ENCODE peak calls at places on chromosomes 16 and 17, in five cellular contexts. One of them, this sample, is unnamed.

GRCh38 chr16:52265446-52265861 is 281.5 kb downstream of the TOX3 start:
- DNase-seq in A549: no peak
- DNase-seq in tibial nerve: no peak
- DNase-seq in right atrium auricular region: no peak
- DNase-seq in astrocyte: no peak
- DNase-seq in this sample: no peak

GRCh38 chr17:39209317-39210092 is 9.4 kb downstream of the RPL19 start:
- DNase-seq in A549: no peak
- DNase-seq in astrocyte: peak; percentile 59
- DNase-seq in right atrium auricular region: peak; percentile 73
- DNase-seq in tibial nerve: peak; percentile 74
- DNase-seq in this sample: peak; percentile 68

GRCh38 chr17:44981221-44981968 is 13.3 kb upstream of the C1QL1 start:
- DNase-seq in astrocyte: peak; percentile 48
- DNase-seq in A549: peak; percentile 88
- DNase-seq in right atrium auricular region: no peak
- DNase-seq in tibial nerve: no peak
- DNase-seq in this sample: no peak

GRCh38 chr17:43556292-43556691 is 10.2 kb upstream of the ETV4 start:
- DNase-seq in right atrium auricular region: no peak
- DNase-seq in astrocyte: no peak
- DNase-seq in tibial nerve: peak; percentile 41
- DNase-seq in A549: peak; percentile 95
- DNase-seq in this sample: no peak

GRCh38 chr16:24013733-24014645 is 178.2 kb downstream of the PRKCB start:
- DNase-seq in astrocyte: no peak
- DNase-seq in A549: peak; percentile 10
- DNase-seq in right atrium auricular region: no peak
- DNase-seq in tibial nerve: no peak
- DNase-seq in this sample: peak; percentile 68

GRCh38 chr17:17758443-17758842 is 77.2 kb downstream of the RAI1 start:
- DNase-seq in tibial nerve: no peak
- DNase-seq in A549: no peak
- DNase-seq in astrocyte: no peak
- DNase-seq in right atrium auricular region: no peak
- DNase-seq in this sample: no peak

GRCh38 chr17:63571632-63572310 is 21.5 kb downstream of the DCAF7 start:
- DNase-seq in tibial nerve: no peak
- DNase-seq in right atrium auricular region: no peak
- DNase-seq in A549: peak; percentile 21
- DNase-seq in astrocyte: peak; percentile 67
- DNase-seq in this sample: no peak

GRCh38 chr17:78107457-78107856 is 21.1 kb downstream of the TMC6 start:
- DNase-seq in right atrium auricular region: no peak
- DNase-seq in A549: no peak
- DNase-seq in tibial nerve: no peak
- DNase-seq in astrocyte: peak; percentile 39
- DNase-seq in this sample: no peak

GRCh38 chr17:8109669-8110455 is 8.5 kb downstream of the ALOXE3 start:
- DNase-seq in A549: peak; percentile 66
- DNase-seq in right atrium auricular region: no peak
- DNase-seq in tibial nerve: peak; percentile 16
- DNase-seq in astrocyte: no peak
- DNase-seq in this sample: peak; percentile 89

GRCh38 chr17:80762076-80762475 is 217.4 kb downstream of the RPTOR start:
- DNase-seq in A549: no peak
- DNase-seq in tibial nerve: no peak
- DNase-seq in right atrium auricular region: no peak
- DNase-seq in astrocyte: no peak
- DNase-seq in this sample: no peak

GRCh38 chr16:66660422-66661209 is 35.9 kb downstream of the CMTM4 start:
- DNase-seq in astrocyte: peak; percentile 88
- DNase-seq in A549: peak; percentile 84
- DNase-seq in tibial nerve: peak; percentile 49
- DNase-seq in right atrium auricular region: peak; percentile 78
- DNase-seq in this sample: no peak

GRCh38 chr16:56233795-56234566 is 42.7 kb downstream of the GNAO1 start:
- DNase-seq in tibial nerve: no peak
- DNase-seq in right atrium auricular region: no peak
- DNase-seq in A549: no peak
- DNase-seq in astrocyte: no peak
- DNase-seq in this sample: no peak

GRCh38 chr16:49537924-49538455 is 164.4 kb downstream of the C16orf78 start:
- DNase-seq in A549: no peak
- DNase-seq in right atrium auricular region: no peak
- DNase-seq in astrocyte: no peak
- DNase-seq in tibial nerve: no peak
- DNase-seq in this sample: no peak

GRCh38 chr17:17564896-17565295 is 26.6 kb downstream of the PEMT start:
- DNase-seq in A549: no peak
- DNase-seq in tibial nerve: no peak
- DNase-seq in right atrium auricular region: no peak
- DNase-seq in astrocyte: no peak
- DNase-seq in this sample: no peak

GRCh38 chr16:87201052-87201451 is 116.1 kb downstream of the C16orf95 start:
- DNase-seq in A549: peak; percentile 56
- DNase-seq in astrocyte: peak; percentile 99
- DNase-seq in tibial nerve: peak; percentile 63
- DNase-seq in right atrium auricular region: peak; percentile 85
- DNase-seq in this sample: no peak

GRCh38 chr17:51434434-51435170 is 174.3 kb downstream of the UTP18 start:
- DNase-seq in tibial nerve: no peak
- DNase-seq in right atrium auricular region: no peak
- DNase-seq in astrocyte: no peak
- DNase-seq in A549: peak; percentile 55
- DNase-seq in this sample: no peak

GRCh38 chr17:28112199-28112995 is 69.9 kb downstream of the NLK start:
- DNase-seq in right atrium auricular region: no peak
- DNase-seq in tibial nerve: no peak
- DNase-seq in astrocyte: peak; percentile 7
- DNase-seq in A549: no peak
- DNase-seq in this sample: no peak

GRCh38 chr17:41511130-41511529 is 5.7 kb upstream of the KRT13 start:
- DNase-seq in astrocyte: no peak
- DNase-seq in tibial nerve: no peak
- DNase-seq in A549: no peak
- DNase-seq in right atrium auricular region: no peak
- DNase-seq in this sample: no peak

GRCh38 chr16:55257971-55258613 is 65.9 kb upstream of the IRX6 start:
- DNase-seq in A549: peak; percentile 51
- DNase-seq in tibial nerve: peak; percentile 32
- DNase-seq in right atrium auricular region: peak; percentile 65
- DNase-seq in astrocyte: peak; percentile 14
- DNase-seq in this sample: peak; percentile 10

GRCh38 chr17:50063516-50064252 is 7.8 kb downstream of the ITGA3 start:
- DNase-seq in astrocyte: peak; percentile 41
- DNase-seq in right atrium auricular region: no peak
- DNase-seq in tibial nerve: no peak
- DNase-seq in A549: peak; percentile 61
- DNase-seq in this sample: no peak
- H3K4me1 ChIP-seq in astrocyte: peaks cover 81% of the 10 kb centered on the region
- H3K4me1 ChIP-seq in right atrium auricular region: peaks cover 86% of the 10 kb centered on the region
- H3K4me1 ChIP-seq in tibial nerve: peaks cover 71% of the 10 kb centered on the region
- H3K4me1 ChIP-seq in A549: peaks cover 87% of the 10 kb centered on the region
- H3K4me1 ChIP-seq in this sample: no peaks in the 10 kb centered on the region

DNA sequence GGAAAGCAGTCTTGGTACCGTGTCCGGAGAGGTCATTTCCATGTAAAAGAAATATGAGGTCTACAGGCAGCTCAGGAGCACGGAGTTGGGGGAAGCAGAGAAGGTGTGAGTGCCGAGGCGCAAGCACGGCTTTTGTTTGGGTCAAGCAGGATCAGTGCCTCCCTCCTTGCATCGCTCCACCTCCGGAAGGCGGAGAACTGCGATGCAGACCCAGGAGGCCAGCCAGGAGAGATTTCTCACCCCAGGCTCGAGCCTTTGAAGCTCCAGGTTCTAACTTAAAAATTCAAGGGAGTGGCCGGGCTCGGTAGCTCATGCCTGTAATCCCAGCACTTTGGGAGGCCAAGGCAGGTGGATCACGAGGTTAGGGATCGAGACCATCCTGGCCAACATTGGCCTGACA is 25.0 kb downstream of the NAA60 start:
- DNase-seq in right atrium auricular region: no peak
- DNase-seq in tibial nerve: no peak
- DNase-seq in astrocyte: no peak
- DNase-seq in A549: no peak
- DNase-seq in this sample: no peak
- H3K9me3 ChIP-seq in right atrium auricular region: no peaks in the 10 kb centered on the region
- H3K9me3 ChIP-seq in tibial nerve: no peaks in the 10 kb centered on the region
- H3K9me3 ChIP-seq in astrocyte: no peaks in the 10 kb centered on the region
- H3K9me3 ChIP-seq in A549: no peaks in the 10 kb centered on the region
- H3K9me3 ChIP-seq in this sample: no peaks in the 10 kb centered on the region

GRCh38 chr17:60153606-60154355 is 4.0 kb downstream of the CA4 start:
- DNase-seq in tibial nerve: no peak
- DNase-seq in A549: no peak
- DNase-seq in astrocyte: no peak
- DNase-seq in right atrium auricular region: no peak
- DNase-seq in this sample: no peak
- H3K4me1 ChIP-seq in tibial nerve: peaks cover 36% of the 10 kb centered on the region
- H3K4me1 ChIP-seq in A549: peaks cover 18% of the 10 kb centered on the region
- H3K4me1 ChIP-seq in astrocyte: peaks cover 4% of the 10 kb centered on the region
- H3K4me1 ChIP-seq in right atrium auricular region: peaks cover 37% of the 10 kb centered on the region
- H3K4me1 ChIP-seq in this sample: peaks cover 6% of the 10 kb centered on the region

DNA sequence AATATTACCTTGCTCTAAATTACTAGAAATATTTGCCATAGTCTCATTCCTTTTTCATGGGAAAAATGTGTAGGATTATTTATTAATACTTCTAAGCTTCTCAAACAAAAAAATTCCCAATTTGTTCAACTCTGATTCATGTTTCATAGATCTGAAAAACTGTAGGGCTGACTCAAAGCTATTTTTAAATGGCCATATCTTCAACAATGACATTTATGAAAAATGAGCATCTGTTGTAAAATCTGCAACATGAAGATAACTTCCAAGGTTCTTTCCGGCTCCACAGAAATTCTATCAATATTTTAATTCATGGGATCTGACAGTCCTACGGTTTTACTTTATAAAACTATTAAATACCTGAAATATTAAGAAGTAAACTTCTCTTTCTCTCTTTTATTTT is 192.7 kb upstream of the KCNJ16 start:
- DNase-seq in astrocyte: peak; percentile 29
- DNase-seq in right atrium auricular region: no peak
- DNase-seq in A549: no peak
- DNase-seq in tibial nerve: no peak
- DNase-seq in this sample: no peak
- H3K9me3 ChIP-seq in astrocyte: no peaks in the 10 kb centered on the region
- H3K9me3 ChIP-seq in right atrium auricular region: no peaks in the 10 kb centered on the region
- H3K9me3 ChIP-seq in A549: peaks cover 3% of the 10 kb centered on the region
- H3K9me3 ChIP-seq in tibial nerve: peaks cover 7% of the 10 kb centered on the region
- H3K9me3 ChIP-seq in this sample: no peaks in the 10 kb centered on the region